ENCODE peak calls at places on chromosomes 3 and 15, in four cellular contexts. A is breast epithelium, V is heart left ventricle, Y is IMR-90. O is an unnamed sample.
A peak's percentile ranks its signal among the peaks of the same experiment; 100 is the strongest.

GRCh38 chr3:72767927-72768880 is 80.0 kb downstream of the SHQ1 start:
- DNase-seq in A (no peak), Y (no peak), V (no peak), O (no peak)

GRCh38 chr3:122186372-122186771 is 2.9 kb downstream of the CASR start:
- DNase-seq in Y (no peak), V (no peak), A (no peak), O (no peak)

GRCh38 chr15:57875347-57875746 is 168.8 kb downstream of the POLR2M start:
- DNase-seq in A (no peak), V (no peak), Y (no peak), O (no peak)

GRCh38 chr15:50116477-50116876 is 2.6 kb downstream of the ATP8B4 start:
- DNase-seq in Y (peak; percentile 19), V (no peak), A (no peak), O (no peak)

GRCh38 chr15:94524565-94524964 is 293.2 kb downstream of the MCTP2 start:
- DNase-seq in Y (no peak), A (no peak), V (no peak), O (no peak)

GRCh38 chr3:85594648-85595047 is 635.9 kb downstream of the CADM2 start:
- DNase-seq in A (no peak), V (no peak), Y (no peak), O (no peak)

GRCh38 chr3:74624301-74624700 is 9.8 kb upstream of the CNTN3 start:
- DNase-seq in V (no peak), A (no peak), Y (peak; percentile 79), O (no peak)

GRCh38 chr3:178302966-178303930 is 233.0 kb upstream of the KCNMB2 start:
- DNase-seq in Y (no peak), A (no peak), V (no peak), O (no peak)

GRCh38 chr3:46024131-46024530 is 3.2 kb downstream of the XCR1 start:
- DNase-seq in V (no peak), Y (no peak), A (no peak), O (no peak)

GRCh38 chr15:72312605-72313447 is 7.1 kb downstream of the CELF6 start:
- DNase-seq in Y (peak; percentile 62), V (peak; percentile 76), A (peak; percentile 54), O (no peak)

GRCh38 chr3:14717307-14717706 is 42.4 kb downstream of the C3orf20 start:
- DNase-seq in V (no peak), Y (no peak), A (no peak), O (no peak)

GRCh38 chr15:41888662-41889253 is 5.1 kb downstream of the SPTBN5 start:
- DNase-seq in A (no peak), V (no peak), Y (no peak), O (no peak)

GRCh38 chr3:70811880-70812279 is 499.4 kb upstream of the MDFIC2 start:
- DNase-seq in Y (peak; percentile 81), V (no peak), A (no peak), O (no peak)

GRCh38 chr3:190747566-190747965 is 114.9 kb downstream of the GMNC start:
- DNase-seq in A (no peak), Y (no peak), V (no peak), O (no peak)

GRCh38 chr3:46865034-46865507 is 1.8 kb upstream of the MYL3 start:
- DNase-seq in V (peak; percentile 76), A (no peak), Y (no peak), O (peak; percentile 55)

GRCh38 chr15:89358755-89359439 is 24.3 kb upstream of the POLG start:
- DNase-seq in V (peak; percentile 90), A (peak; percentile 76), Y (peak; percentile 56), O (peak; percentile 73)

GRCh38 chr3:130420466-130420865 is 75.0 kb downstream of the COL6A5 start:
- DNase-seq in Y (no peak), A (no peak), V (no peak), O (no peak)
- TF ChIP-seq POLR2A in Y (no peak), A (no peak), V (no peak), O (no peak)

GRCh38 chr15:31357148-31357547 is 30.5 kb downstream of the KLF13 start:
- DNase-seq in A (no peak), Y (no peak), V (peak; percentile 28), O (no peak)

GRCh38 chr15:31352283-31352880 is 25.7 kb downstream of the KLF13 start:
- DNase-seq in V (peak; percentile 82), A (no peak), Y (peak; percentile 4), O (no peak)

GRCh38 chr15:31352911-31353811 is 26.5 kb downstream of the KLF13 start:
- DNase-seq in Y (peak; percentile 82), V (peak; percentile 82), A (no peak), O (peak; percentile 79)

GRCh38 chr15:31350771-31351170 is 24.1 kb downstream of the KLF13 start:
- DNase-seq in Y (no peak), A (no peak), V (no peak), O (no peak)

DNA sequence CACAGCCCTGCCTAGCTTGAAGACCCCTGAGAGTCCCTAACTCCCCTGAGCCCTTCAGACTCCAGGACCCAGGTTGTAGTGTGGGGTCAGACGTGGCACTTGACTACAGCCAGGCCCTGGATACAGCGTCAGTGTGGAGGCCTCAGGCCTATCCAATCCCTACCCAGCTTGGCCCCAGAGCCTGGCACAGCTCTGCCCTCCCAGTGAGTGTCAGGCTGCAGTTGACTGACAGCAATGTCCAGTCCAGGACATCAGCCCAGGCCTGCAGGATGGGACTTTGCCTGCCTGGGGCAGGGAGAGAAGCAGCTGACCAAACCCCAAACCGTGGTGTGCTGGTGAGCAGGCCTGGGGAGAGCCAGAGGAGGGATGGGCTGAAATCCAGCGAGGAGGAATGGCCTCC is 27.3 kb downstream of the KLF13 start:
- DNase-seq in V (peak; percentile 83), Y (no peak), A (no peak), O (no peak)
- H3K4me1 ChIP-seq in V (peaks cover 100% of the 10 kb centered on the region), Y (peaks cover 23% of the 10 kb centered on the region), A (peaks cover 8% of the 10 kb centered on the region), O (peaks cover 19% of the 10 kb centered on the region)

DNA sequence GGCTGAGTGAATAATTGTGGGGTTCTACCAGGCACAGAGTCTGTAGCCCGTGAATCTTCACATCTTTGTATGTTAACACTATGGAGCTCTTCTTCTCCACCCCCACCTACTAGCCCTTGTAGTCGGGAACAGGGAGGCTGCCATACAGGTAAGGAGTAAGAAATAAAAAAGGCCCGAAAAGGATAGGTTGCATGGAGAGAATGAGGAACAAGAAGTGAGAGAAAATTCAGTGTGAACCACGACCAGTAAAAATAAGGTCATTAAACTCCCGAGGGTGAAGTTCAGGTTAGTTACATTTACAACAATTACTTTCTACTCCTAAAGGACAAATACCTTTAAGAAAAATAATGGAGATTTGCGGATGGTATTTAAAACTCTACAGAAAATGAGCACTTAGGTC is 53.3 kb downstream of the OSBPL10 start:
- DNase-seq in A (no peak), Y (no peak), V (no peak), O (no peak)
- H3K4me3 ChIP-seq in A (no peak overlapping the region), Y (no peak overlapping the region), V (no peak overlapping the region), O (no peak overlapping the region)

GRCh38 chr3:143311096-143311495 is 191.5 kb downstream of the CHST2 start:
- DNase-seq in Y (no peak), V (no peak), A (no peak), O (no peak)

GRCh38 chr3:143302638-143303171 is 183.1 kb downstream of the CHST2 start:
- DNase-seq in V (peak; percentile 85), A (no peak), Y (peak; percentile 74), O (peak; percentile 21)

GRCh38 chr3:143307613-143308183 is 188.1 kb downstream of the CHST2 start:
- DNase-seq in V (no peak), Y (peak; percentile 76), A (no peak), O (peak; percentile 23)

GRCh38 chr3:143309622-143310190 is 190.1 kb downstream of the CHST2 start:
- DNase-seq in A (no peak), V (no peak), Y (no peak), O (no peak)

GRCh38 chr3:143306419-143306818 is 186.8 kb downstream of the CHST2 start:
- DNase-seq in Y (no peak), A (no peak), V (no peak), O (no peak)
- TF ChIP-seq POLR2A in Y (no peak), A (no peak), V (no peak), O (no peak)

GRCh38 chr3:187568171-187568570 is 102.0 kb downstream of the SST start:
- DNase-seq in V (no peak), A (no peak), Y (no peak), O (no peak)

GRCh38 chr3:187572431-187572830 is 97.8 kb downstream of the SST start:
- DNase-seq in Y (no peak), A (no peak), V (no peak), O (no peak)

GRCh38 chr3:187567026-187567425 is 103.2 kb downstream of the SST start:
- DNase-seq in Y (peak; percentile 7), V (no peak), A (no peak), O (no peak)

GRCh38 chr3:187567741-187568140 is 102.5 kb downstream of the SST start:
- DNase-seq in A (no peak), V (no peak), Y (peak; percentile 57), O (no peak)

GRCh38 chr3:187571701-187572100 is 98.5 kb downstream of the SST start:
- DNase-seq in A (no peak), V (no peak), Y (no peak), O (no peak)
- H3K4me1 ChIP-seq in A (no peaks in the 10 kb centered on the region), V (peaks cover 11% of the 10 kb centered on the region), Y (peaks cover 6% of the 10 kb centered on the region), O (no peaks in the 10 kb centered on the region)

DNA sequence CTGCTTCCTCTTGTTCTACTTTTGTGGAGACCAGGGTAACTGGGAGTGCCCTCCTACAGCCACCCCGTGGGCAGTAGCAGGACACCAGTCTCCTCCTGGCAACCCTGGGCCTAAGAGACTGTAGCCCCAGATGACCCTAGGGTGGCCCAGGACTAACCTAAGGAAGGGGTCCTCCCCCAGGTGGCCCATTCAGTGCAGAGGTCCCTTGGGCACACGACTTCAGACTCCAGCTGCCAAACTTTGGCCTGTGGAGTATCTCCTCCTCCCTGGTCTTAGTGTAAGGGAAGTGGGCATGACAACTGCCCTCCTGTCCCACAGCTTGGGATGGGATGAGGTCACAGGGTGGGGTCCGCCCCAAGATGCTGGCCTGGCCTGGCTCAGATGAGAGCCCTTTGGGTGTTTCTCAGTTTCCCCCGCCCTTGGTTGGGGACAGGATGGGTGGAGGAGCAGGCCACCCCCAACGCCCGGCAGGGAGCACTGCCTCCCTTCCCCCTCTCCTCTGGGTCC is 4.8 kb downstream of the CSK start:
- DNase-seq in V (no peak), Y (no peak), A (no peak), O (no peak)
- H3K4me3 ChIP-seq in V (peak overlapping the region; percentile 15), Y (no peak overlapping the region), A (no peak overlapping the region), O (no peak overlapping the region)

GRCh38 chr3:193744822-193745684 is 152.0 kb downstream of the OPA1 start:
- DNase-seq in Y (peak; percentile 2), V (no peak), A (no peak), O (peak; percentile 19)
- TF ChIP-seq POLR2A in Y (no peak), V (no peak), A (no peak), O (no peak)

GRCh38 chr15:90667063-90667754 is 49.9 kb upstream of the BLM start:
- DNase-seq in A (no peak), V (no peak), Y (no peak), O (no peak)
- H3K4me1 ChIP-seq in A (no peaks in the 10 kb centered on the region), V (no peaks in the 10 kb centered on the region), Y (peaks cover 10% of the 10 kb centered on the region), O (no peaks in the 10 kb centered on the region)